ENCODE peak calls at places on chromosomes 16 and 17, in seven cellular contexts. Z is IMR-90, Q is activated gamma-delta T cell treated with Interleukin-2 at 50 U/mL for 16 hours, B is iris pigment epithelial cell, M is cerebellar nuclear complex, J is activated T-cell treated with anti-CD3 and anti-CD28 coated beads for 1 hour, N is Daoy. W is an unnamed sample.

GRCh38 chr16:741986-742629 is 1.3 kb upstream of the CIAO3 start:
- DNase-seq in J (no peak), B (no peak), N (no peak), Z (no peak), Q (no peak), M (no peak), W (no peak)

GRCh38 chr16:75088934-75089333 is 27.6 kb downstream of the LDHD start:
- DNase-seq in M (no peak), Z (no peak), B (no peak), J (no peak), Q (no peak), N (no peak), W (no peak)

GRCh38 chr17:47975189-47975814 is 4.4 kb downstream of the CDK5RAP3 start:
- DNase-seq in J (no peak), Z (no peak), B (no peak), Q (no peak), M (no peak), N (no peak), W (no peak)

GRCh38 chr17:17445925-17446665 is 30.7 kb upstream of the MED9 start:
- DNase-seq in B (peak), Q (no peak), Z (peak), M (no peak), N (peak), J (no peak), W (peak)

GRCh38 chr16:24135624-24136296 is 120.4 kb upstream of the CACNG3 start:
- DNase-seq in N (no peak), B (no peak), Z (no peak), J (no peak), M (no peak), Q (no peak), W (no peak)

GRCh38 chr17:72053069-72053846 is 67.6 kb upstream of the SOX9 start:
- DNase-seq in M (no peak), Q (no peak), B (no peak), J (no peak), Z (no peak), N (no peak), W (no peak)

GRCh38 chr17:67113481-67113880 is 69.1 kb downstream of the CACNG1 start:
- DNase-seq in N (no peak), J (no peak), Q (no peak), Z (no peak), M (no peak), B (no peak), W (no peak)

GRCh38 chr16:57224651-57225335 is 20.3 kb upstream of the ARL2BP start:
- DNase-seq in M (no peak), Q (no peak), B (no peak), N (no peak), Z (no peak), J (no peak), W (no peak)

GRCh38 chr16:88499836-88500251 is 46.8 kb downstream of the ZFPM1 start:
- DNase-seq in Z (no peak), M (no peak), Q (no peak), B (no peak), J (no peak), N (no peak), W (no peak)

GRCh38 chr17:8830141-8830540 is 31.0 kb upstream of the MFSD6L start:
- DNase-seq in B (no peak), Q (no peak), J (no peak), M (no peak), N (no peak), Z (no peak), W (no peak)

GRCh38 chr16:89495121-89495520 is 4.8 kb upstream of the ANKRD11 start:
- DNase-seq in Q (no peak), Z (peak), N (no peak), B (peak), M (no peak), J (no peak), W (peak)

GRCh38 chr17:35906559-35907265 is 23.9 kb downstream of the RDM1 start:
- DNase-seq in B (peak), Q (peak), N (no peak), Z (no peak), J (no peak), M (no peak), W (no peak)

GRCh38 chr17:50268040-50268439 is 6.2 kb upstream of the TMEM92 start:
- DNase-seq in J (no peak), M (no peak), B (no peak), N (no peak), Z (no peak), Q (no peak), W (no peak)

GRCh38 chr17:69711504-69711903 is 297.0 kb downstream of the MAP2K6 start:
- DNase-seq in J (no peak), M (no peak), Z (no peak), Q (no peak), N (no peak), B (no peak), W (no peak)

GRCh38 chr17:79573196-79573929 is 37.5 kb downstream of the RBFOX3 start:
- DNase-seq in N (peak), M (no peak), B (no peak), Z (no peak), Q (no peak), J (no peak), W (no peak)

GRCh38 chr17:70110443-70110880 is 35.4 kb downstream of the KCNJ16 start:
- DNase-seq in Z (peak), J (no peak), Q (no peak), B (peak), N (peak), M (no peak), W (peak)